ENCODE peak calls at places on chromosome 22, in seven cellular contexts. T, B, X, S, Q, Z and H are unnamed samples.

GRCh38 chr22:27358096-27358870 is 443.3 kb downstream of the MN1 start:
- DNase-seq in B (no peak), X (no peak), T (no peak), Q (no peak), S (no peak), Z (no peak), H (no peak)

GRCh38 chr22:32075997-32076725 is 33.1 kb downstream of the SLC5A1 start:
- DNase-seq in T (no peak), B (no peak), X (no peak), Q (no peak), Z (no peak), S (no peak), H (no peak)

GRCh38 chr22:40898850-40899357 is 37.0 kb upstream of the DNAJB7 start:
- DNase-seq in Q (peak; percentile 67), B (peak; percentile 71), S (no peak), Z (peak; percentile 67), T (peak; percentile 40), X (no peak), H (no peak)

GRCh38 chr22:38028344-38029130 is 28.7 kb upstream of the PICK1 start:
- DNase-seq in Z (no peak), X (no peak), Q (no peak), T (no peak), B (no peak), S (no peak), H (no peak)

GRCh38 chr22:37225481-37225880 is 13.2 kb upstream of the SSTR3 start:
- DNase-seq in Z (no peak), S (no peak), B (no peak), Q (no peak), T (no peak), X (no peak), H (no peak)

GRCh38 chr22:32636884-32637283 is 162.3 kb downstream of the FBXO7 start:
- DNase-seq in T (no peak), X (no peak), Z (no peak), S (no peak), Q (no peak), B (no peak), H (no peak)

GRCh38 chr22:18033204-18033998 is 9.0 kb upstream of the MICAL3 start:
- DNase-seq in Z (peak; percentile 41), X (no peak), S (no peak), T (no peak), Q (no peak), B (no peak), H (no peak)

GRCh38 chr22:38026130-38027111 is 30.8 kb upstream of the PICK1 start:
- DNase-seq in Z (no peak), T (no peak), X (no peak), B (no peak), S (no peak), Q (no peak), H (no peak)

GRCh38 chr22:20638143-20638870 is 130.9 kb downstream of the MED15 start:
- DNase-seq in T (no peak), X (no peak), B (no peak), S (peak; percentile 38), Z (no peak), Q (no peak), H (no peak)

GRCh38 chr22:27220349-27220748 is 563.0 kb downstream of the MIAT start:
- DNase-seq in X (no peak), Q (no peak), Z (peak; percentile 89), B (no peak), S (no peak), T (no peak), H (no peak)

GRCh38 chr22:48950151-48950915 is 877.3 kb downstream of the BRD1 start:
- DNase-seq in X (no peak), S (no peak), Q (no peak), Z (no peak), T (no peak), B (no peak), H (no peak)

GRCh38 chr22:49192180-49192856 is 635.4 kb downstream of the BRD1 start:
- DNase-seq in Q (no peak), B (peak; percentile 0), X (no peak), S (peak; percentile 25), Z (no peak), T (no peak), H (no peak)

GRCh38 chr22:33272180-33272579 is 214.0 kb upstream of the SYN3 start:
- DNase-seq in Z (no peak), S (peak; percentile 33), Q (no peak), B (no peak), X (no peak), T (no peak), H (no peak)

GRCh38 chr22:29587938-29588699 is 7.2 kb upstream of the NIPSNAP1 start:
- DNase-seq in S (no peak), Z (peak; percentile 92), X (no peak), T (no peak), Q (peak; percentile 77), B (no peak), H (no peak)

GRCh38 chr22:30420401-30421178 is 5.0 kb upstream of the MTFP1 start:
- DNase-seq in T (no peak), Q (peak; percentile 97), S (no peak), Z (peak; percentile 90), X (no peak), B (no peak), H (no peak)

GRCh38 chr22:49582171-49582570 is 245.5 kb downstream of the BRD1 start:
- DNase-seq in S (no peak), Q (no peak), B (no peak), Z (no peak), X (no peak), T (no peak), H (no peak)

GRCh38 chr22:31866918-31867317 is 77.4 kb upstream of the YWHAH start:
- DNase-seq in Q (no peak), T (no peak), X (no peak), S (no peak), B (no peak), Z (no peak), H (no peak)

GRCh38 chr22:19996694-19997384 is 19.8 kb downstream of the ARVCF start:
- DNase-seq in X (no peak), S (no peak), B (no peak), T (no peak), Z (no peak), Q (no peak), H (no peak)

GRCh38 chr22:36194385-36194784 is 7.2 kb downstream of the APOL4 start:
- DNase-seq in T (no peak), Z (no peak), S (no peak), B (no peak), X (no peak), Q (no peak), H (no peak)

GRCh38 chr22:36193577-36193976 is 8.0 kb downstream of the APOL4 start:
- DNase-seq in T (no peak), B (no peak), Z (no peak), Q (no peak), S (no peak), X (no peak), H (no peak)

GRCh38 chr22:36192601-36193000 is 9.0 kb downstream of the APOL4 start:
- DNase-seq in S (no peak), X (no peak), B (no peak), Q (no peak), Z (no peak), T (no peak), H (no peak)

GRCh38 chr22:36193171-36193570 is 8.4 kb downstream of the APOL4 start:
- DNase-seq in S (no peak), B (no peak), Z (no peak), Q (no peak), T (no peak), X (no peak), H (no peak)

GRCh38 chr22:36191106-36191836 is 10.3 kb downstream of the APOL4 start:
- DNase-seq in B (no peak), Q (no peak), X (peak; percentile 84), Z (peak; percentile 64), S (peak; percentile 49), T (no peak), H (peak; percentile 22)
- H3K27ac ChIP-seq in B (no peak overlapping the region), Q (no peak overlapping the region), X (peak overlapping the region; percentile 76), Z (no peak overlapping the region), S (no peak overlapping the region), T (no peak overlapping the region), H (no peak overlapping the region)

DNA sequence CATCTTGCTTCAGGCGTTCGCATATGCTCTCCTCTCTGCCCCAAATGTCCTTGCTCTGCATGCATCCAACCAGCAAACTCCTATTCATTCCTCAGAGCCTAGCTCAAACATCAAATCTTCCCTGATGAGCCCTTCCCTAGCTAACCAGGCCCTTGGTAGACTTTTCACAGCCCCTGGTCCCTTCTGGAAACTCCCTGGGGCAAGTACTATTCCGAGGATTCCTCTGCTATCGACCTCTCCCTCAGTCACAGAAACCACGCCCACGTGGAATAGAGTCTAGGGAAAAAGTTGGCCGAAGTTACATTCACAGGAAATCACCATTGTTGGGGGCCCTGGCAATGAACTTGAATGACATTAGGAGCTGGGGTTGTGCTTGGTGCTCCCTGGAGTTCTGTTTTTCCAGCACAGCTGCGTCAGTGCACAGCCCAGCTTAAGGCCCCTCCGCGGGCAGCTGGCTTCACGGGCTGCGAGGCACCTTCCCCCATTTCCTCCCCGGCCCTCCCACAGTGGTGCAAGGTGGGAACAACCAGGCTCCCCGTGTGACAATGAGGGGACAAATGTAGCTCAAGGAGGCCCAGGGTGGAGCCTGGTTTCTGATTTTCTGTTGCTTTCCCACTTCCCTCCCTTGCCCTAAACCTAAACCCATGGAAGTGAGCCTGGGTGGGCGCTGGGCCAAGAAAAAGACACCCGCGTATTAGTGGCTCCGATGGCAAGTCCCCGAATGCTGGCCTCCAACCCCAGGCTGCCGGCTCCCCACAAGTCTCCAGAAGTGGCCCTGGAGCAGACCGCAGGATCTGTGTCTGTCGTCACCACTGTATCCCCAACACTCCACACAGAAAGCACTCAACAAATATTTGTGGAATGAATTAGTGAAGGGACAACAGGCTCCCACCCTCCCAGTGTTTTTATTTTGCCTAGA is 4.3 kb upstream of the ATP5MGL start:
- DNase-seq in Z (no peak), T (no peak), X (peak; percentile 67), Q (no peak), B (no peak), S (peak; percentile 41), H (no peak)
- H3K4me3 ChIP-seq in Z (no peak overlapping the region), T (no peak overlapping the region), X (peak overlapping the region; percentile 78), Q (no peak overlapping the region), B (no peak overlapping the region), S (no peak overlapping the region), H (peak overlapping the region; percentile 74)

GRCh38 chr22:46686221-46686872 is 51.7 kb downstream of the CERK start:
- DNase-seq in Q (no peak), B (no peak), S (peak; percentile 66), T (no peak), Z (no peak), X (peak; percentile 62), H (no peak)

GRCh38 chr22:46687460-46687859 is 50.6 kb downstream of the CERK start:
- DNase-seq in S (no peak), X (no peak), Q (no peak), T (no peak), B (no peak), Z (no peak), H (no peak)

GRCh38 chr22:46690146-46690545 is 47.9 kb downstream of the CERK start:
- DNase-seq in Q (no peak), S (no peak), B (no peak), T (no peak), Z (no peak), X (peak; percentile 2), H (no peak)

GRCh38 chr22:46687045-46687444 is 51.0 kb downstream of the CERK start:
- DNase-seq in X (no peak), T (no peak), B (no peak), Q (no peak), Z (no peak), S (no peak), H (no peak)

GRCh38 chr22:46688949-46689348 is 49.1 kb downstream of the CERK start:
- DNase-seq in Z (no peak), T (no peak), B (no peak), X (peak; percentile 68), S (no peak), Q (no peak), H (no peak)
- H3K27ac ChIP-seq in Z (no peak overlapping the region), T (no peak overlapping the region), B (no peak overlapping the region), X (peak overlapping the region; percentile 92), S (no peak overlapping the region), Q (no peak overlapping the region), H (no peak overlapping the region)

GRCh38 chr22:39097098-39098020 is at the start of gene APOBEC3H:
- DNase-seq in Z (no peak), B (no peak), Q (peak; percentile 70), T (no peak), S (peak; percentile 19), X (no peak), H (no peak)
- H3K4me3 ChIP-seq in Z (no peak within 1 kb of the TSS), B (no peak within 1 kb of the TSS), Q (peak within 1 kb of the TSS; percentile 19), T (peak within 1 kb of the TSS; percentile 24), S (no peak within 1 kb of the TSS), X (peak within 1 kb of the TSS; percentile 22), H (no peak within 1 kb of the TSS)